ENCODE peak calls at places on chromosomes 4 and X, in four cellular contexts. J, G, K and F are unnamed samples.

GRCh38 chrX:28549839-28550238 is 37.4 kb upstream of the IL1RAPL1 start:
- DNase-seq in J (no peak), G (no peak), K (no peak), F (no peak)

GRCh38 chr4:164955107-164955805 is 22.2 kb downstream of the TRIM61 start:
- DNase-seq in J (no peak), G (no peak), K (no peak), F (no peak)

GRCh38 chr4:8048856-8049686 is 109.4 kb upstream of the AFAP1 start:
- DNase-seq in J (no peak), G (no peak), K (no peak), F (no peak)

GRCh38 chrX:3465017-3465416 is 118.6 kb upstream of the MXRA5 start:
- DNase-seq in J (no peak), G (no peak), K (no peak), F (no peak)

GRCh38 chr4:189769131-189769530 is 171.5 kb upstream of the FRG1 start:
- DNase-seq in J (no peak), G (no peak), K (no peak), F (no peak)

GRCh38 chr4:70651864-70652506 is 14.3 kb downstream of the JCHAIN start:
- DNase-seq in J (no peak), G (peak), K (peak), F (no peak)

GRCh38 chrX:100636321-100636991 is at the start of gene TSPAN6:
- DNase-seq in J (peak), G (peak), K (peak), F (peak)

GRCh38 chr4:8321220-8321619 is 51.7 kb downstream of the HTRA3 start:
- DNase-seq in J (no peak), G (no peak), K (no peak), F (no peak)

GRCh38 chr4:61070269-61070668 is 129.9 kb upstream of the ADGRL3 start:
- DNase-seq in J (no peak), G (no peak), K (no peak), F (no peak)

GRCh38 chrX:17580529-17581155 is 156.7 kb upstream of the SCML1 start:
- DNase-seq in J (no peak), G (peak), K (no peak), F (no peak)

GRCh38 chrX:147602297-147602696 is 309.4 kb upstream of the FMR1 start:
- DNase-seq in J (no peak), G (no peak), K (no peak), F (no peak)

GRCh38 chrX:106397788-106398538 is 213.8 kb upstream of the RADX start:
- DNase-seq in J (no peak), G (no peak), K (no peak), F (no peak)

GRCh38 chr4:182874946-182875345 is 42.2 kb downstream of the DCTD start:
- DNase-seq in J (no peak), G (no peak), K (no peak), F (no peak)

GRCh38 chrX:147912093-147912801 is 528 bp downstream of the FMR1 start:
- DNase-seq in J (peak), G (peak), K (peak), F (peak)

GRCh38 chr4:74217365-74217764 is 59.4 kb downstream of the MTHFD2L start:
- DNase-seq in J (no peak), G (peak), K (no peak), F (no peak)

GRCh38 chr4:85209161-85209560 is 242.7 kb upstream of the WDFY3 start:
- DNase-seq in J (no peak), G (no peak), K (no peak), F (no peak)

GRCh38 chr4:7160439-7160838 is 31.9 kb upstream of the SORCS2 start:
- DNase-seq in J (no peak), G (no peak), K (no peak), F (no peak)

GRCh38 chr4:113584407-113585150 is 177.0 kb downstream of the CAMK2D start:
- DNase-seq in J (no peak), G (peak), K (no peak), F (no peak)

GRCh38 chr4:69749771-69750170 is 10.6 kb downstream of the SULT1B1 start:
- DNase-seq in J (no peak), G (peak), K (no peak), F (no peak)

GRCh38 chrX:139832728-139833309 is 100.0 kb downstream of the ATP11C start:
- DNase-seq in J (no peak), G (no peak), K (no peak), F (no peak)